ENCODE peak calls at places on chromosomes 12 and 14, in nine cellular contexts. J is cardiac muscle cell, R is heart right ventricle, M is psoas muscle, D is DND-41, Q is stomach, X is Panc1, E is adrenal gland, T is ascending aorta. O is an unnamed sample.

GRCh38 chr14:61643546-61643945 is 51.8 kb upstream of the HIF1A start:
- DNase-seq in T (no peak), M (no peak), X (no peak), Q (no peak), J (no peak), R (no peak), D (no peak), E (no peak), O (no peak)

GRCh38 chr14:25006961-25007795 is 42.8 kb downstream of the STXBP6 start:
- DNase-seq in Q (no peak), E (no peak), X (no peak), D (no peak), M (no peak), J (peak; percentile 87), R (no peak), T (no peak), O (no peak)

GRCh38 chr14:104972301-104973211 is 5.6 kb downstream of the AHNAK2 start:
- DNase-seq in T (peak; percentile 83), D (no peak), R (peak; percentile 11), E (no peak), J (no peak), Q (peak; percentile 77), M (peak; percentile 71), X (no peak), O (no peak)

GRCh38 chr12:115840159-115840558 is 437.3 kb downstream of the MED13L start:
- DNase-seq in X (peak; percentile 8), R (no peak), M (no peak), Q (no peak), T (no peak), D (no peak), J (no peak), E (no peak), O (no peak)

GRCh38 chr12:48034835-48035805 is 30.8 kb upstream of the COL2A1 start:
- DNase-seq in E (no peak), M (no peak), Q (no peak), T (no peak), R (no peak), J (no peak), D (no peak), X (no peak), O (no peak)

GRCh38 chr12:51326762-51327439 is 2.9 kb upstream of the BIN2 start:
- DNase-seq in T (no peak), R (no peak), M (peak; percentile 23), E (peak; percentile 30), J (peak; percentile 94), Q (no peak), D (peak; percentile 64), X (no peak), O (no peak)

GRCh38 chr14:74638066-74638465 is 26.0 kb upstream of the LTBP2 start:
- DNase-seq in Q (no peak), M (no peak), J (no peak), E (no peak), X (no peak), T (no peak), R (no peak), D (no peak), O (no peak)

GRCh38 chr14:99395904-99396530 is 84.6 kb downstream of the SETD3 start:
- DNase-seq in M (no peak), T (no peak), J (peak; percentile 49), X (no peak), D (no peak), E (no peak), R (no peak), Q (peak; percentile 45), O (no peak)

GRCh38 chr12:92058664-92059063 is 87.0 kb downstream of the BTG1 start:
- DNase-seq in R (no peak), E (no peak), Q (no peak), T (no peak), X (no peak), D (no peak), J (no peak), M (no peak), O (no peak)

GRCh38 chr12:27965966-27966365 is 6.6 kb downstream of the PTHLH start:
- DNase-seq in Q (no peak), T (no peak), X (no peak), M (no peak), J (no peak), R (no peak), E (no peak), D (no peak), O (no peak)

GRCh38 chr12:6605425-6606330 is 1.5 kb downstream of the CHD4 start:
- DNase-seq in E (peak; percentile 48), T (no peak), J (peak; percentile 25), X (no peak), M (peak; percentile 25), Q (no peak), R (no peak), D (peak; percentile 62), O (no peak)

DNA sequence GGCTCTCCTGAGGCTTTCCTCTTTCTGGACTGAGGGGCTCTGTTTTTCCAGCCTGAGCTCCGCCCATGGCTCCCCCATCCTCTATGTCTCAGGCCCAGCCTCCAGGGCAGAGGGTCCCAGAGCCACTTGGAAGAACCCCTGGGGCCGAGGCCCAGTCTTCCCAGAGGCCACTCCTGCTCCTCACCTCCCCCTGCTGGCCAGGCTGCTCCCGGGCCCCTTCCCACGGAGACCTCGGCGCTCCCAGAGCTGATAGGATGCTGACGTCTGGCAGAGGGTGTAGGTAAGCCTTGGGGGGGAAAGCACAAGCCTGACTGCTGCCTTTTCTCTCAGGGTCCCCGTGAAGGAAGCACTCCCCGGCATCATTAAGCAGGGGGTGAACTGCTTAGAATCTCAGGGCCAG is 51.4 kb downstream of the ERH start:
- DNase-seq in R (peak; percentile 57), T (no peak), Q (peak; percentile 48), M (peak; percentile 34), J (peak; percentile 44), X (no peak), D (no peak), E (peak; percentile 31), O (no peak)
- TF ChIP-seq CTCF in R (peak; percentile 54), T (no peak), Q (no peak), M (peak; percentile 43), J (peak; percentile 82), X (peak; percentile 83), D (peak; percentile 57), E (no peak), O (no peak)

DNA sequence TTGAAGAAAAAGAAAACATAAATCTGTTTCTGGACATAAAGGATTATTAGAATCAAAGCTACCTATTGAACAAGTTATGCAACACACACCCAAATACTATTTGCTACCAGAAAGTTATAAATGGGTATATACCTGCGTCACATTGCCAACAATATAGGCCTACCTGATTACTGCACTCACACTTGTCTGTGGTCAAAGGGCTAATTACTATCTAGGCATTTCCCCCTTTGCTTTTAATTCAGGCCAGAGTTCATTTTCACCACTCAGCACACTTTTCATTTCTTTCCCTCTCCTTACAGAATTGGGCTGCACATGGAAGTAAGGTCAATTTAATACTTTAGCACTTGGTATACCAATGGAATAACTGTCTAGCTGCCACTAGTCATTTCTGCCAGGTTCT is 1.7 kb downstream of the SOS2 start:
- DNase-seq in Q (no peak), E (no peak), X (no peak), R (no peak), J (no peak), M (no peak), D (no peak), T (no peak), O (no peak)
- H3K4me3 ChIP-seq in Q (peak overlapping the region; percentile 79), E (no peak overlapping the region), X (peak overlapping the region; percentile 82), R (peak overlapping the region; percentile 84), J (peak overlapping the region; percentile 57), M (peak overlapping the region; percentile 89), D (peak overlapping the region; percentile 29), T (peak overlapping the region; percentile 93), O (peak overlapping the region; percentile 84)

DNA sequence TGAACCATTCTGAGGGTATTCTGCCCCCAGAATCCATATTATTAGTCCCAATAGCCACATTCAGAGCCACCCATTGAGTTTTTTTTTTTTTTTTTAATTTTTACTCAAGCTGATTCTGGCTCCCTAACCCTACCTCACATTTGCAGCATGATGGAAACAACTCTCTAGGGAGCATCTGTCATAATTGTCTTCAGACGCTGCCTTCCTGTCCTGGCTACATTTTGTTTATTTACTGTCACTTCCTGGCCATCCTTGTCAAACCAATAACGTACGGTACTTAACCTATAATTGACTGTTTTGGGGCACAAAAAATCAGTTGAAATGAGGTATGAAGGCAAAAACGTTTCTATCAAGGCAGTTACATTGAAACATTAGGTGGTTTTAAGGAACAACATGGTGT is 2.1 kb downstream of the GLIPR1 start:
- DNase-seq in J (peak; percentile 26), D (no peak), Q (no peak), T (no peak), M (no peak), E (no peak), R (no peak), X (no peak), O (no peak)
- H3K27ac ChIP-seq in J (no peak overlapping the region), D (peak overlapping the region; percentile 86), Q (peak overlapping the region; percentile 85), T (peak overlapping the region; percentile 88), M (no peak overlapping the region), E (no peak overlapping the region), R (no peak overlapping the region), X (peak overlapping the region; percentile 77), O (peak overlapping the region; percentile 81)

GRCh38 chr12:120231316-120232011 is 30.6 kb upstream of the RPLP0 start:
- DNase-seq in E (peak; percentile 84), X (peak; percentile 92), J (peak; percentile 86), M (peak; percentile 74), D (peak; percentile 76), T (peak; percentile 90), Q (peak; percentile 73), R (no peak), O (peak; percentile 76)
- TF ChIP-seq CTCF in E (peak; percentile 28), X (no peak), J (no peak), M (no peak), D (no peak), T (no peak), Q (no peak), R (no peak), O (no peak)

GRCh38 chr12:24795699-24796385 is 153.1 kb downstream of the BCAT1 start:
- DNase-seq in X (no peak), M (no peak), Q (no peak), D (peak; percentile 79), E (no peak), T (no peak), R (no peak), J (no peak), O (no peak)
- H3K4me3 ChIP-seq in X (peak overlapping the region; percentile 41), M (peak overlapping the region; percentile 32), Q (peak overlapping the region; percentile 39), D (peak overlapping the region; percentile 35), E (no peak overlapping the region), T (peak overlapping the region; percentile 11), R (no peak overlapping the region), J (no peak overlapping the region), O (peak overlapping the region; percentile 59)

DNA sequence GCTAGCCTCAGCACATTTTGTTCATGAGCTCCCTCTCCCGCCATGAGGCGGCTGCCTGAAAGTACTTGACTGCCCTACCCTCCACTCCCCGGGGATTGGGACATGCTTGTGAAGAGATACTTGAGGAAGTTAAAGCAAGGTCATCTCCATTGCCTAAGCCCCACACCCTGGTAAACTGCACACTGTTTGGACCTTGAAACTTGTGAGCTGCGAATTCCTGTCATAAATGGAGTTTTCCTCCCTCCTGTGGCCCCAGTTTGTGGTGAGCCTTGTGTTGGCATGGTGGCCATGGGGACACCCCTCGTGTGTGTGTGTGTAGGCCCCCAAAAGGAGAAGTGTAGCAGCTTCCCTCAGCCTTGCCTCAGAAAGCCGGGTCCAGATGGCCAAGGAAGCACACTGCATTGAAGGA is 395.5 kb downstream of the ZFP36L1 start:
- DNase-seq in X (no peak), R (peak; percentile 35), E (peak; percentile 75), D (no peak), J (no peak), T (peak; percentile 87), M (peak; percentile 54), Q (no peak), O (no peak)
- H3K27ac ChIP-seq in X (no peak overlapping the region), R (peak overlapping the region; percentile 68), E (peak overlapping the region; percentile 60), D (no peak overlapping the region), J (peak overlapping the region; percentile 59), T (no peak overlapping the region), M (no peak overlapping the region), Q (peak overlapping the region; percentile 72), O (peak overlapping the region; percentile 72)

O was measured in coronary artery.